ENCODE peak calls at places on chromosomes 4 and X, in nine cellular contexts. H is WTC11, B is activated B cell treated with CpG ODN at 0.5 μM for 24 hours, Z is tibial artery, W is H9, L is BJ, P is epithelial cell of esophagus, X is DND-41, Y is OCI-LY7. I is an unnamed sample.

GRCh38 chr4:121164291-121164690 is at the start of gene TNIP3:
- DNase-seq in X (no peak), P (peak; percentile 94), Y (no peak), L (no peak), H (no peak), B (no peak), W (no peak), Z (no peak), I (no peak)

GRCh38 chr4:83961575-83961974 is 425.7 kb downstream of the GPAT3 start:
- DNase-seq in B (no peak), H (no peak), P (peak; percentile 43), L (no peak), Z (no peak), Y (no peak), W (no peak), X (no peak), I (no peak)

GRCh38 chr4:18020145-18020670 is 1.3 kb downstream of the LCORL start:
- DNase-seq in L (no peak), X (peak; percentile 29), B (no peak), W (peak; percentile 29), H (no peak), P (peak; percentile 29), Z (no peak), Y (peak; percentile 32), I (no peak)

GRCh38 chrX:19272452-19272851 is 71.3 kb upstream of the PDHA1 start:
- DNase-seq in Z (no peak), B (no peak), P (no peak), W (no peak), L (no peak), H (no peak), Y (no peak), X (no peak), I (no peak)

GRCh38 chr4:110196206-110196870 is 2.1 kb downstream of the ELOVL6 start:
- DNase-seq in X (peak; percentile 73), W (peak; percentile 72), Y (peak; percentile 67), L (no peak), P (peak; percentile 47), B (peak; percentile 57), Z (peak; percentile 70), H (peak; percentile 83), I (no peak)

GRCh38 chr4:118410143-118410542 is 57.3 kb upstream of the PRSS12 start:
- DNase-seq in Z (no peak), L (no peak), H (no peak), Y (no peak), W (no peak), X (no peak), B (no peak), P (peak; percentile 64), I (no peak)

GRCh38 chr4:102594000-102594399 is 92.8 kb downstream of the NFKB1 start:
- DNase-seq in X (no peak), Y (no peak), W (no peak), P (no peak), L (no peak), Z (no peak), B (no peak), H (no peak), I (no peak)

GRCh38 chr4:154036856-154037255 is 248.0 kb upstream of the SFRP2 start:
- DNase-seq in P (no peak), Z (no peak), L (no peak), B (no peak), Y (no peak), W (no peak), X (no peak), H (no peak), I (no peak)

GRCh38 chr4:94741304-94741703 is 16.5 kb upstream of the BMPR1B start:
- DNase-seq in X (no peak), L (no peak), H (no peak), Z (no peak), P (peak; percentile 25), Y (no peak), B (no peak), W (no peak), I (no peak)

GRCh38 chr4:128835498-128836222 is 26.2 kb downstream of the JADE1 start:
- DNase-seq in P (no peak), W (no peak), B (no peak), L (no peak), H (no peak), Z (peak; percentile 91), X (no peak), Y (no peak), I (no peak)

GRCh38 chr4:147019061-147019460 is 73.4 kb upstream of the TTC29 start:
- DNase-seq in B (peak; percentile 23), W (peak; percentile 55), Z (peak; percentile 74), H (peak; percentile 74), P (peak; percentile 71), L (no peak), X (peak; percentile 49), Y (peak; percentile 48), I (peak; percentile 92)

GRCh38 chr4:115113382-115114106 is at the start of gene NDST4:
- DNase-seq in P (peak; percentile 10), X (no peak), B (no peak), Y (no peak), W (no peak), Z (no peak), H (no peak), L (no peak), I (peak; percentile 6)

GRCh38 chr4:66273110-66273509 is 602.8 kb upstream of the EPHA5 start:
- DNase-seq in Y (no peak), L (no peak), B (no peak), X (no peak), H (no peak), W (no peak), Z (no peak), P (no peak), I (no peak)

GRCh38 chrX:8879750-8880149 is 78.6 kb upstream of the FAM9A start:
- DNase-seq in L (no peak), B (no peak), H (peak; percentile 62), X (peak; percentile 27), Z (no peak), P (peak; percentile 43), W (peak; percentile 48), Y (peak; percentile 14), I (no peak)

GRCh38 chr4:55311792-55312490 is 34.1 kb upstream of the SRD5A3 start:
- DNase-seq in P (peak; percentile 15), H (no peak), X (no peak), Z (no peak), L (no peak), W (no peak), B (no peak), Y (no peak), I (no peak)

GRCh38 chrX:68273887-68274286 is 159.4 kb downstream of the OPHN1 start:
- DNase-seq in P (peak; percentile 3), Y (no peak), B (no peak), L (no peak), H (peak; percentile 21), X (no peak), Z (no peak), W (peak; percentile 29), I (peak; percentile 13)

GRCh38 chr4:112951362-112951962 is 98.0 kb upstream of the ANK2 start:
- DNase-seq in X (no peak), B (no peak), Z (no peak), H (no peak), Y (peak; percentile 13), W (no peak), P (peak; percentile 16), L (no peak), I (no peak)

GRCh38 chr4:80831383-80832361 is 198.8 kb upstream of the BMP3 start:
- DNase-seq in X (no peak), B (no peak), W (no peak), H (no peak), L (peak; percentile 15), Y (no peak), Z (no peak), P (peak; percentile 91), I (no peak)

GRCh38 chr4:13837228-13837627 is 209.7 kb upstream of the BOD1L1 start:
- DNase-seq in H (no peak), X (no peak), P (no peak), B (no peak), L (no peak), W (no peak), Y (no peak), Z (no peak), I (no peak)

DNA sequence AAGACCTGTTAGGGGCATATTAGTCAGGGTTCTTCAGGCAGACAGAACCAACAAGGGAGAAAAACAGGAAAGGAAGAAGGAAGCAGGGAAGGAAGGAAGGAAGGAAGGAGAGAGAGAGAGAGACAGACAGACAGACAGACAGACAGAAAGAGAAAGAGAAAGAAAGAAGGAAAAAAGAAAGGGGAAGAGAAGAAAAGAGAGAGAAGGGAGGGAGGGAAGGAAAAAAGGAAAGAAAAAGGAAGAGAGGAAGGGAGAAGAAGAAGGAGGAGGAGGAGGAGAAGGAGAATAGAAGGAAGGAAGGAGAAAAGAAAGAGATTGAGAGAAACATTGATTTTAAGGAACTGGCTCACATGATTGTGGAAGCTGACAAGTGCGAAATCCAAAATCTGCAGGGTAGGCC is 89.0 kb downstream of the DHX15 start:
- DNase-seq in Y (no peak), Z (no peak), W (no peak), L (no peak), B (no peak), H (no peak), X (no peak), P (no peak), I (no peak)
- TF ChIP-seq CTCF in Y (no peak), Z (no peak), W (no peak), L (no peak), B (no peak), H (no peak), X (no peak), P (no peak), I (no peak)

DNA sequence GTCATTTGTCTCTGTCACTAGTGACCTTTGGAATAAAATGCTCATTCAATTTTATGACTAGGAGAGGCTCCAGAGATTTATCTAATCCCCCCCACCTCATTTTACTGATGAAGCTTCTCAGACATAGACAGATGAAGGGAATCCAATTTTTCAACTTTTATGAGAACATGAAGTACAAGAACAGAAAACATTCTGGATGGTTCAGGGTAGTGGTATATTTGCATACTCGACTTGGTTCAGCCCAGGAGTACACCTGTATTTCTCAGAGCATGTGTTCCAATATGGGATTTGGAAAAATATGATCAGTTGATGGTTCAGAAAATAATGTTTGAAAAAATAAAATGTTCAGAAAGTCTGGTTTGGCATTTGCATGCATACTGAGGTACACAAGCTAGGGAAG is 131.4 kb upstream of the GALNT7 start:
- DNase-seq in H (no peak), B (no peak), Z (no peak), X (no peak), W (no peak), P (no peak), Y (no peak), L (no peak), I (no peak)
- TF ChIP-seq CTCF in H (no peak), B (no peak), Z (no peak), X (no peak), W (no peak), P (no peak), Y (no peak), L (no peak), I (no peak)

DNA sequence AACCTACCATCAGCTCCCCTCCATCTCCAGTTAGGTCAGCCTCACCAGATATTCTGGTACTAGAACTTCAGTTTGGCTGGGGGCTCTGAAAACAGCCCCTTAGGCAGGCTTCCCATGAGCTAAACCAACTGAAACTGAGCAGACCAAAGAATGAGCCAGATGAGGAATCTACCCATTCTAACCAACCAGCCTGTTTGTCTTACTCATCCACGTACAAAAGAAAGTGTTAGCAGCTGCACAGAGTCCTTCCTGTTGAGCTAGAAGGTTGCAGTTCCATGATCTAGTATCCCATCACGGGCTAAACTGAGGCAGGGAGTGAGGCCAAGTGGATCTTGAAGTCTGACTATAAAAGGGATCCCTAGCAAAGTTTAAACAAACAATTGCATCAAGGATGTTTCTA is 17.5 kb downstream of the MAGEA9B start:
- DNase-seq in Z (no peak), P (peak; percentile 11), W (no peak), X (no peak), H (no peak), Y (no peak), L (no peak), B (no peak), I (no peak)
- TF ChIP-seq CTCF in Z (no peak), P (no peak), W (no peak), X (no peak), H (no peak), Y (no peak), L (no peak), B (no peak), I (no peak)

GRCh38 chrX:120213438-120214265 is 37.0 kb upstream of the ZBTB33 start:
- DNase-seq in W (peak; percentile 69), B (no peak), Z (no peak), Y (peak; percentile 50), H (peak; percentile 63), P (peak; percentile 60), X (peak; percentile 63), L (peak; percentile 0), I (no peak)
- TF ChIP-seq CTCF in W (peak; percentile 76), B (no peak), Z (peak; percentile 34), Y (peak; percentile 83), H (peak; percentile 38), P (peak; percentile 76), X (peak; percentile 82), L (peak; percentile 81), I (peak; percentile 60)